ENCODE peak calls at places on chromosomes 13 and 19, in seven cellular contexts. L, X, Z, J, I, H and B are unnamed samples.

GRCh38 chr13:71460179-71460578 is 406.8 kb downstream of the DACH1 start:
- DNase-seq in L (no peak), X (no peak), Z (no peak), J (no peak), I (peak; percentile 13), H (no peak), B (no peak)

GRCh38 chr19:55172741-55173140 is 6.3 kb upstream of the DNAAF3 start:
- DNase-seq in L (no peak), X (no peak), Z (no peak), J (no peak), I (peak; percentile 21), H (no peak), B (no peak)

GRCh38 chr13:37403776-37404497 is 194.6 kb downstream of the POSTN start:
- DNase-seq in L (no peak), X (no peak), Z (no peak), J (no peak), I (no peak), H (no peak), B (no peak)

GRCh38 chr19:18401580-18402112 is 4.2 kb upstream of the LRRC25 start:
- DNase-seq in L (no peak), X (no peak), Z (no peak), J (no peak), I (peak; percentile 40), H (peak; percentile 52), B (peak; percentile 99)

GRCh38 chr13:42078113-42078769 is 29.8 kb downstream of the DGKH start:
- DNase-seq in L (no peak), X (no peak), Z (no peak), J (no peak), I (no peak), H (peak; percentile 6), B (no peak)

GRCh38 chr13:87878706-87879105 is 207.5 kb downstream of the SLITRK5 start:
- DNase-seq in L (no peak), X (no peak), Z (no peak), J (no peak), I (no peak), H (no peak), B (no peak)

GRCh38 chr19:2807379-2808128 is 12.1 kb upstream of the ZNF554 start:
- DNase-seq in L (no peak), X (no peak), Z (no peak), J (no peak), I (no peak), H (no peak), B (no peak)

GRCh38 chr19:47406711-47407416 is 12.5 kb downstream of the MEIS3 start:
- DNase-seq in L (no peak), X (no peak), Z (no peak), J (no peak), I (no peak), H (no peak), B (no peak)

GRCh38 chr13:98022210-98022609 is 68.7 kb downstream of the IPO5 start:
- DNase-seq in L (no peak), X (peak; percentile 44), Z (peak; percentile 25), J (peak; percentile 48), I (peak; percentile 15), H (peak; percentile 4), B (no peak)

GRCh38 chr19:45009625-45010255 is 8.5 kb downstream of the RELB start:
- DNase-seq in L (no peak), X (no peak), Z (no peak), J (no peak), I (no peak), H (no peak), B (no peak)

GRCh38 chr13:108968566-108968965 is 339.2 kb downstream of the MYO16 start:
- DNase-seq in L (no peak), X (no peak), Z (no peak), J (no peak), I (no peak), H (no peak), B (no peak)

GRCh38 chr19:35341565-35342225 is 6.0 kb upstream of the FFAR1 start:
- DNase-seq in L (no peak), X (no peak), Z (no peak), J (no peak), I (no peak), H (no peak), B (no peak)

GRCh38 chr19:29662604-29663404 is 2.5 kb upstream of the PLEKHF1 start:
- DNase-seq in L (no peak), X (no peak), Z (peak; percentile 34), J (no peak), I (peak; percentile 37), H (no peak), B (no peak)

GRCh38 chr19:55660991-55661390 is 6.2 kb downstream of the U2AF2 start:
- DNase-seq in L (no peak), X (no peak), Z (no peak), J (no peak), I (no peak), H (no peak), B (no peak)